ENCODE peak calls at places on chromosomes 12 and 14, in four cellular contexts. One of them, this sample, is unnamed.

GRCh38 chr14:81565441-81566290 is 32.0 kb upstream of the SEL1L start:
- DNase-seq in PC-9: no peak
- DNase-seq in mammary epithelial cell: no peak
- DNase-seq in esophagus squamous epithelium: no peak
- DNase-seq in this sample: peak; percentile 20

GRCh38 chr14:22560638-22561365 is 28.2 kb downstream of the DAD1 start:
- DNase-seq in PC-9: peak; percentile 71
- DNase-seq in mammary epithelial cell: no peak
- DNase-seq in esophagus squamous epithelium: no peak
- DNase-seq in this sample: no peak

GRCh38 chr12:41073633-41074576 is 114.2 kb upstream of the PDZRN4 start:
- DNase-seq in PC-9: no peak
- DNase-seq in esophagus squamous epithelium: no peak
- DNase-seq in mammary epithelial cell: no peak
- DNase-seq in this sample: no peak

GRCh38 chr12:68223067-68223747 is 2.4 kb downstream of the IL26 start:
- DNase-seq in esophagus squamous epithelium: no peak
- DNase-seq in PC-9: peak; percentile 62
- DNase-seq in mammary epithelial cell: peak; percentile 71
- DNase-seq in this sample: peak; percentile 93

GRCh38 chr12:4997939-4998338 is 45.7 kb upstream of the KCNA5 start:
- DNase-seq in mammary epithelial cell: peak; percentile 78
- DNase-seq in PC-9: no peak
- DNase-seq in esophagus squamous epithelium: no peak
- DNase-seq in this sample: peak; percentile 62

GRCh38 chr12:53062011-53062961 is 12.4 kb downstream of the TNS2 start:
- DNase-seq in PC-9: no peak
- DNase-seq in mammary epithelial cell: no peak
- DNase-seq in esophagus squamous epithelium: no peak
- DNase-seq in this sample: no peak

GRCh38 chr12:122975790-122976647 is 975 bp downstream of the OGFOD2 start:
- DNase-seq in esophagus squamous epithelium: no peak
- DNase-seq in PC-9: no peak
- DNase-seq in mammary epithelial cell: no peak
- DNase-seq in this sample: no peak

GRCh38 chr12:32650508-32650907 is 28.6 kb upstream of the DNM1L start:
- DNase-seq in PC-9: peak; percentile 67
- DNase-seq in mammary epithelial cell: peak; percentile 70
- DNase-seq in esophagus squamous epithelium: no peak
- DNase-seq in this sample: no peak

GRCh38 chr14:75254901-75255300 is 23.7 kb upstream of the FOS start:
- DNase-seq in esophagus squamous epithelium: no peak
- DNase-seq in mammary epithelial cell: peak; percentile 95
- DNase-seq in PC-9: peak; percentile 94
- DNase-seq in this sample: no peak

GRCh38 chr12:92094751-92095161 is 50.9 kb downstream of the BTG1 start:
- DNase-seq in mammary epithelial cell: no peak
- DNase-seq in PC-9: no peak
- DNase-seq in esophagus squamous epithelium: no peak
- DNase-seq in this sample: peak; percentile 35

GRCh38 chr12:2294651-2295475 is 242.1 kb downstream of the CACNA1C start:
- DNase-seq in mammary epithelial cell: peak; percentile 16
- DNase-seq in esophagus squamous epithelium: no peak
- DNase-seq in PC-9: no peak
- DNase-seq in this sample: peak; percentile 44

GRCh38 chr14:99273724-99274345 is 1.8 kb upstream of the BCL11B start:
- DNase-seq in esophagus squamous epithelium: no peak
- DNase-seq in PC-9: no peak
- DNase-seq in mammary epithelial cell: peak; percentile 40
- DNase-seq in this sample: no peak

GRCh38 chr12:133046698-133047097 is 9.4 kb downstream of the ZNF84 start:
- DNase-seq in mammary epithelial cell: no peak
- DNase-seq in PC-9: no peak
- DNase-seq in esophagus squamous epithelium: no peak
- DNase-seq in this sample: no peak

GRCh38 chr14:90140298-90140955 is 78.6 kb downstream of the KCNK13 start:
- DNase-seq in esophagus squamous epithelium: no peak
- DNase-seq in mammary epithelial cell: no peak
- DNase-seq in PC-9: no peak
- DNase-seq in this sample: peak; percentile 19

GRCh38 chr12:129193263-129193871 is 340.1 kb downstream of the GLT1D1 start:
- DNase-seq in esophagus squamous epithelium: no peak
- DNase-seq in PC-9: no peak
- DNase-seq in mammary epithelial cell: no peak
- DNase-seq in this sample: no peak

GRCh38 chr14:97177016-97177415 is 379.8 kb downstream of the VRK1 start:
- DNase-seq in mammary epithelial cell: peak; percentile 9
- DNase-seq in PC-9: no peak
- DNase-seq in esophagus squamous epithelium: no peak
- DNase-seq in this sample: no peak

GRCh38 chr14:59189281-59189821 is 884 bp downstream of the DAAM1 start:
- DNase-seq in esophagus squamous epithelium: no peak
- DNase-seq in PC-9: no peak
- DNase-seq in mammary epithelial cell: peak; percentile 31
- DNase-seq in this sample: peak; percentile 24

GRCh38 chr12:66725031-66725430 is 46.2 kb upstream of the GRIP1 start:
- DNase-seq in PC-9: no peak
- DNase-seq in esophagus squamous epithelium: no peak
- DNase-seq in mammary epithelial cell: no peak
- DNase-seq in this sample: no peak

GRCh38 chr12:107992870-107993451 is 136.1 kb upstream of the WSCD2 start:
- DNase-seq in esophagus squamous epithelium: no peak
- DNase-seq in mammary epithelial cell: peak; percentile 54
- DNase-seq in PC-9: no peak
- DNase-seq in this sample: peak; percentile 38

GRCh38 chr14:28763914-28764848 is 2.4 kb upstream of the FOXG1 start:
- DNase-seq in PC-9: no peak
- DNase-seq in mammary epithelial cell: no peak
- DNase-seq in esophagus squamous epithelium: no peak
- DNase-seq in this sample: no peak

GRCh38 chr14:48398675-48399282 is 723.4 kb upstream of the MDGA2 start:
- DNase-seq in esophagus squamous epithelium: no peak
- DNase-seq in PC-9: no peak
- DNase-seq in mammary epithelial cell: peak; percentile 19
- DNase-seq in this sample: peak; percentile 46

GRCh38 chr12:86838709-86839108 is 582.5 kb upstream of the MGAT4C start:
- DNase-seq in PC-9: no peak
- DNase-seq in esophagus squamous epithelium: no peak
- DNase-seq in mammary epithelial cell: no peak
- DNase-seq in this sample: peak; percentile 17

GRCh38 chr14:84343637-84344036 is 1186.3 kb upstream of the FLRT2 start:
- DNase-seq in PC-9: no peak
- DNase-seq in mammary epithelial cell: no peak
- DNase-seq in esophagus squamous epithelium: no peak
- DNase-seq in this sample: peak; percentile 84

GRCh38 chr12:6426882-6427671 is 17.7 kb upstream of the CD27 start:
- DNase-seq in PC-9: no peak
- DNase-seq in mammary epithelial cell: no peak
- DNase-seq in esophagus squamous epithelium: no peak
- DNase-seq in this sample: no peak

GRCh38 chr12:93091851-93092558 is 162.9 kb upstream of the EEA1 start:
- DNase-seq in PC-9: no peak
- DNase-seq in esophagus squamous epithelium: no peak
- DNase-seq in mammary epithelial cell: no peak
- DNase-seq in this sample: no peak

GRCh38 chr12:124379938-124380754 is 85.3 kb downstream of the RFLNA start:
- DNase-seq in mammary epithelial cell: peak; percentile 52
- DNase-seq in PC-9: no peak
- DNase-seq in esophagus squamous epithelium: no peak
- DNase-seq in this sample: peak; percentile 92

GRCh38 chr14:37601849-37602248 is 6.4 kb downstream of the TTC6 start:
- DNase-seq in esophagus squamous epithelium: no peak
- DNase-seq in PC-9: no peak
- DNase-seq in mammary epithelial cell: no peak
- DNase-seq in this sample: no peak

GRCh38 chr14:37598973-37599526 is 3.6 kb downstream of the TTC6 start:
- DNase-seq in esophagus squamous epithelium: no peak
- DNase-seq in PC-9: no peak
- DNase-seq in mammary epithelial cell: no peak
- DNase-seq in this sample: no peak

GRCh38 chr14:37598085-37598972 is 2.9 kb downstream of the TTC6 start:
- DNase-seq in mammary epithelial cell: no peak
- DNase-seq in esophagus squamous epithelium: no peak
- DNase-seq in PC-9: peak; percentile 67
- DNase-seq in this sample: no peak

GRCh38 chr14:37600880-37601741 is 5.7 kb downstream of the TTC6 start:
- DNase-seq in mammary epithelial cell: no peak
- DNase-seq in PC-9: no peak
- DNase-seq in esophagus squamous epithelium: no peak
- DNase-seq in this sample: no peak

GRCh38 chr14:37599527-37600368 is 4.3 kb downstream of the TTC6 start:
- DNase-seq in mammary epithelial cell: no peak
- DNase-seq in esophagus squamous epithelium: no peak
- DNase-seq in PC-9: no peak
- DNase-seq in this sample: no peak
- TF ChIP-seq CTCF in mammary epithelial cell: no peak
- TF ChIP-seq CTCF in esophagus squamous epithelium: no peak
- TF ChIP-seq CTCF in PC-9: no peak
- TF ChIP-seq CTCF in this sample: no peak

DNA sequence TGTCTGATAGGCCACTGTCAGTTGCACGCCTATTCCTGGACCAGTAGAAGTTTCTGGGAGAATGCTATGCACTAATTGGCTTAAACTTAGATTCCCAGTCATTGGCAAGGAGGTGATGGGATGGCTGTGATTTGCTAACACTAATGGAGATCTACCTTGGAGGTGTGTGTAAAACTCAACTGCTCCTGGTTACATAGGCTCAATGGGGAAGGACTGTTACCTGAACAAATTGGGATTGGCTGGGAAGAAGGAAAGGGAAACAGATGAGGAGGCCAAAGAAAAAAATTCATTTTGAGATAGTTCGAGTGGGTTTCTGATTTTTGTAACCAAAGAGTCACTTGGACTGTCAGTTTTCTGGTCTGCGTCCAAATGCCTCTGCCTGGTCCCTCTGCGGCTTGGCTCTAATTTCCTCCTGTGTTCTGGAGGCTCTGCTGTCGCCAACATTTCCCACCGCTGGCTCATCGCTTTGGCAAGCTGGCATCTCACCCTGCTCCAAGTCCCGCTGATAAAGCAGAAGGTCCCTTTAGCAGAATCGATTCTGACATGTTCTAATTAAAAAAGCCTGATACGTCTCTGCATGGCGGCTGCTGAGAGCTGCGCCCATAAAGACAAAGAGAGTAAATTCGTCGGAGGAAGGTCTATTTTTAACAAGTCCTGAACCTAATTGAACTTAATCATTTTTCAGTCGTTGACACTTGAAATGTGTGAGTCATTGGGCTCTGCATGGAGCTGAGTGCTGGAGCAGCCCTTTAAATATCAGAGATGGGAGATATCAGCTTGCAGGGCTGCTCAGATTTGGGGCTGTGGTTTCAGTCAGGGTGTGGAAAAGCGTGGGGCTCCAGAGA is 2.0 kb upstream of the CCDC63 start:
- DNase-seq in mammary epithelial cell: peak; percentile 45
- DNase-seq in esophagus squamous epithelium: no peak
- DNase-seq in PC-9: peak; percentile 43
- DNase-seq in this sample: peak; percentile 33
- H3K4me3 ChIP-seq in mammary epithelial cell: no peak overlapping the region
- H3K4me3 ChIP-seq in esophagus squamous epithelium: no peak overlapping the region
- H3K4me3 ChIP-seq in PC-9: no peak overlapping the region
- H3K4me3 ChIP-seq in this sample: no peak overlapping the region

GRCh38 chr14:70921669-70922068 is 14.4 kb downstream of the PCNX1 start:
- DNase-seq in PC-9: no peak
- DNase-seq in mammary epithelial cell: peak; percentile 64
- DNase-seq in esophagus squamous epithelium: no peak
- DNase-seq in this sample: peak; percentile 41

GRCh38 chr14:70919774-70920173 is 12.5 kb downstream of the PCNX1 start:
- DNase-seq in esophagus squamous epithelium: no peak
- DNase-seq in mammary epithelial cell: no peak
- DNase-seq in PC-9: no peak
- DNase-seq in this sample: peak; percentile 67

GRCh38 chr14:70917633-70918032 is 10.4 kb downstream of the PCNX1 start:
- DNase-seq in PC-9: no peak
- DNase-seq in mammary epithelial cell: no peak
- DNase-seq in esophagus squamous epithelium: no peak
- DNase-seq in this sample: no peak

GRCh38 chr14:70916776-70917175 is 9.5 kb downstream of the PCNX1 start:
- DNase-seq in mammary epithelial cell: no peak
- DNase-seq in PC-9: no peak
- DNase-seq in esophagus squamous epithelium: no peak
- DNase-seq in this sample: no peak

GRCh38 chr14:70920608-70921007 is 13.3 kb downstream of the PCNX1 start:
- DNase-seq in mammary epithelial cell: peak; percentile 36
- DNase-seq in PC-9: no peak
- DNase-seq in esophagus squamous epithelium: no peak
- DNase-seq in this sample: no peak
- TF ChIP-seq CTCF in mammary epithelial cell: no peak
- TF ChIP-seq CTCF in PC-9: no peak
- TF ChIP-seq CTCF in esophagus squamous epithelium: no peak
- TF ChIP-seq CTCF in this sample: no peak

GRCh38 chr12:64173456-64173855 is 48.6 kb downstream of the KICS2 start:
- DNase-seq in mammary epithelial cell: no peak
- DNase-seq in PC-9: no peak
- DNase-seq in esophagus squamous epithelium: no peak
- DNase-seq in this sample: no peak

GRCh38 chr12:64175254-64175945 is 46.7 kb downstream of the KICS2 start:
- DNase-seq in PC-9: no peak
- DNase-seq in esophagus squamous epithelium: no peak
- DNase-seq in mammary epithelial cell: no peak
- DNase-seq in this sample: peak; percentile 29

GRCh38 chr12:64171715-64172114 is 50.4 kb downstream of the KICS2 start:
- DNase-seq in PC-9: peak; percentile 89
- DNase-seq in esophagus squamous epithelium: no peak
- DNase-seq in mammary epithelial cell: peak; percentile 56
- DNase-seq in this sample: peak; percentile 35

GRCh38 chr12:64169999-64170398 is 52.1 kb downstream of the KICS2 start:
- DNase-seq in esophagus squamous epithelium: no peak
- DNase-seq in PC-9: no peak
- DNase-seq in mammary epithelial cell: peak; percentile 60
- DNase-seq in this sample: no peak

DNA sequence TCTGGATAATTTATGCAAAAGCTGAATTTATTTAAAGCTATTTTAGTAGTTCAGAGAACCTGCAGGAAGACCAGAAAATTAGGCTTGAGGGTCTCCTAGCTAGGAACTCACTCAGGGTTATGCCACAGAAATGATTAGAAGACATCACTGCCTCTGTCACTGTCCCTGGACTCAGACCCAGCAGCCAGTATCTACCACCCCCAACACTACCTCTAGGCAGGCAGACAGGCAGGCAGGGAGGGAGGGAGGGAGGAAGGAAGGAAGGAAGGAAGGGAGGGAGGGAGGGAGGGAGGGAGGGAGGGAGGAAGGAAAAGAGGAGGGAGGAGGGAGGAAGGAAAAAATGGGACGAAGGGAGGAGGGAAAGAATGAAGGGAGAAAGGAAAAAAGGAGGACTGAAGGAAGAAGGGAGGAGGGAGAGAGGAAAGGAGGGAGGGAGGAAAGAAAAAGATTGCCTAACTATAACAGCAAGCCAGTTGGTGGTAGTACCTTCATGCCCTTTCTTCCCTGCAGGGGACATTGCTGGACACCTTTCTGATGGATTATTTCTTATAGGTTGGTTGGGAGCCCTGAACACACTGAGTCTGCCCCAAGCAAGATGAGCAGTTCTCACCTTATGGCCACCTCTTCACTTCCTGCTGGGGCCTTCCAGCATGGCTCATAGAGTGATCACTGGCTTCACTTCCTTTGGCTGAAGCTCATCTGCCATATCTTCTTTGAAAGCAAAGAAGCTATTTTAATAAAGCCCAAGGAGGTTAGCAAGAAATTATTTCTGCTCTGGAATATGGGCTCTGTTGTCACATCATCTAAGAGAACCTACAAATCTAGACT is 49.7 kb downstream of the KICS2 start:
- DNase-seq in PC-9: no peak
- DNase-seq in esophagus squamous epithelium: no peak
- DNase-seq in mammary epithelial cell: peak; percentile 30
- DNase-seq in this sample: no peak
- H3K4me3 ChIP-seq in PC-9: no peak overlapping the region
- H3K4me3 ChIP-seq in esophagus squamous epithelium: no peak overlapping the region
- H3K4me3 ChIP-seq in mammary epithelial cell: no peak overlapping the region
- H3K4me3 ChIP-seq in this sample: no peak overlapping the region